ENCODE peak calls at places on chromosomes 5 and 9, in ten cellular contexts. One of them, this sample, is unnamed.

GRCh38 chr5:38162625-38163024 is 95.7 kb upstream of the EGFLAM start:
- DNase-seq in mucosa of descending colon: no peak
- DNase-seq in HFF-Myc: no peak
- DNase-seq in fibroblast of pulmonary artery: no peak
- DNase-seq in IMR-90: peak
- DNase-seq in K562: no peak
- DNase-seq in CD8-positive, alpha-beta T cell: no peak
- DNase-seq in epithelial cell of esophagus: no peak
- DNase-seq in left ventricle myocardium inferior: no peak
- DNase-seq in sigmoid colon: no peak
- DNase-seq in this sample: no peak

GRCh38 chr5:170520319-170520718 is 16.5 kb downstream of the KCNIP1 start:
- DNase-seq in left ventricle myocardium inferior: no peak
- DNase-seq in K562: no peak
- DNase-seq in sigmoid colon: no peak
- DNase-seq in CD8-positive, alpha-beta T cell: no peak
- DNase-seq in IMR-90: no peak
- DNase-seq in HFF-Myc: no peak
- DNase-seq in mucosa of descending colon: no peak
- DNase-seq in fibroblast of pulmonary artery: no peak
- DNase-seq in epithelial cell of esophagus: no peak
- DNase-seq in this sample: no peak

GRCh38 chr5:34835664-34836063 is 3.3 kb upstream of the TTC23L start:
- DNase-seq in mucosa of descending colon: no peak
- DNase-seq in IMR-90: no peak
- DNase-seq in CD8-positive, alpha-beta T cell: no peak
- DNase-seq in left ventricle myocardium inferior: no peak
- DNase-seq in sigmoid colon: no peak
- DNase-seq in fibroblast of pulmonary artery: no peak
- DNase-seq in HFF-Myc: no peak
- DNase-seq in K562: no peak
- DNase-seq in epithelial cell of esophagus: no peak
- DNase-seq in this sample: no peak

GRCh38 chr9:16871358-16872151 is 1.1 kb upstream of the BNC2 start:
- DNase-seq in fibroblast of pulmonary artery: peak
- DNase-seq in IMR-90: peak
- DNase-seq in mucosa of descending colon: peak
- DNase-seq in HFF-Myc: no peak
- DNase-seq in CD8-positive, alpha-beta T cell: no peak
- DNase-seq in epithelial cell of esophagus: peak
- DNase-seq in K562: no peak
- DNase-seq in sigmoid colon: peak
- DNase-seq in left ventricle myocardium inferior: peak
- DNase-seq in this sample: no peak

GRCh38 chr5:114237766-114238165 is 124.1 kb upstream of the KCNN2 start:
- DNase-seq in K562: no peak
- DNase-seq in IMR-90: peak
- DNase-seq in left ventricle myocardium inferior: no peak
- DNase-seq in mucosa of descending colon: no peak
- DNase-seq in epithelial cell of esophagus: peak
- DNase-seq in CD8-positive, alpha-beta T cell: no peak
- DNase-seq in fibroblast of pulmonary artery: peak
- DNase-seq in sigmoid colon: no peak
- DNase-seq in HFF-Myc: peak
- DNase-seq in this sample: no peak

GRCh38 chr9:129111143-129111761 is at the start of gene PTPA:
- DNase-seq in left ventricle myocardium inferior: peak
- DNase-seq in sigmoid colon: peak
- DNase-seq in CD8-positive, alpha-beta T cell: peak
- DNase-seq in mucosa of descending colon: peak
- DNase-seq in fibroblast of pulmonary artery: peak
- DNase-seq in K562: peak
- DNase-seq in IMR-90: peak
- DNase-seq in HFF-Myc: peak
- DNase-seq in epithelial cell of esophagus: peak
- DNase-seq in this sample: no peak

GRCh38 chr9:133980864-133981588 is 11.1 kb downstream of the VAV2 start:
- DNase-seq in CD8-positive, alpha-beta T cell: no peak
- DNase-seq in left ventricle myocardium inferior: peak
- DNase-seq in K562: no peak
- DNase-seq in fibroblast of pulmonary artery: no peak
- DNase-seq in sigmoid colon: peak
- DNase-seq in HFF-Myc: no peak
- DNase-seq in mucosa of descending colon: no peak
- DNase-seq in IMR-90: no peak
- DNase-seq in epithelial cell of esophagus: no peak
- DNase-seq in this sample: peak

GRCh38 chr5:9059920-9060691 is 485.8 kb downstream of the SEMA5A start:
- DNase-seq in HFF-Myc: peak
- DNase-seq in IMR-90: peak
- DNase-seq in epithelial cell of esophagus: peak
- DNase-seq in K562: no peak
- DNase-seq in left ventricle myocardium inferior: peak
- DNase-seq in mucosa of descending colon: no peak
- DNase-seq in fibroblast of pulmonary artery: peak
- DNase-seq in CD8-positive, alpha-beta T cell: no peak
- DNase-seq in sigmoid colon: no peak
- DNase-seq in this sample: no peak

GRCh38 chr9:126527109-126527825 is 86.5 kb upstream of the LMX1B start:
- DNase-seq in epithelial cell of esophagus: no peak
- DNase-seq in K562: no peak
- DNase-seq in left ventricle myocardium inferior: no peak
- DNase-seq in fibroblast of pulmonary artery: no peak
- DNase-seq in mucosa of descending colon: no peak
- DNase-seq in IMR-90: no peak
- DNase-seq in sigmoid colon: peak
- DNase-seq in CD8-positive, alpha-beta T cell: no peak
- DNase-seq in HFF-Myc: no peak
- DNase-seq in this sample: peak

DNA sequence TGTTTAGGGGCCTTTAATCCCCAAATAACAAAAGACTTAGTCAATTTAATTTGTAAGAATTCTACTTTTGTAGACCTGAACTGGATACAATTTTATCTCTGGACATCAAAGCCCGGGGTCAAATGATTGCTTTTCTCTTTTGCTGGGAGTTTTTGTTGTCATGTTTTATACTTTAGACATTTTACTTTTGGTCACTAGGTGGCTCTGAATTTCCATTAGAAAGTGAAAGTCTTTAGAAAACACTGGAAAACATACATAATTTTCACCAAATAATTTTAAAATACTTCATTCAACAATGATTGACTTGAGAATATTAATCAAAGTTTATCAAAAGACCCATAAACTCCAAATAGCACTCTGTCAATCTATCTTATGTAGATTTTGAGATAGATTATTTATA is 2.8 kb upstream of the PCA3 start:
- DNase-seq in epithelial cell of esophagus: no peak
- DNase-seq in left ventricle myocardium inferior: no peak
- DNase-seq in CD8-positive, alpha-beta T cell: no peak
- DNase-seq in fibroblast of pulmonary artery: peak
- DNase-seq in mucosa of descending colon: no peak
- DNase-seq in IMR-90: peak
- DNase-seq in HFF-Myc: no peak
- DNase-seq in sigmoid colon: no peak
- DNase-seq in K562: peak
- DNase-seq in this sample: no peak
- TF ChIP-seq CTCF in epithelial cell of esophagus: peak
- TF ChIP-seq CTCF in left ventricle myocardium inferior: peak
- TF ChIP-seq CTCF in CD8-positive, alpha-beta T cell: no peak
- TF ChIP-seq CTCF in fibroblast of pulmonary artery: peak
- TF ChIP-seq CTCF in mucosa of descending colon: no peak
- TF ChIP-seq CTCF in IMR-90: peak
- TF ChIP-seq CTCF in HFF-Myc: peak
- TF ChIP-seq CTCF in sigmoid colon: peak
- TF ChIP-seq CTCF in K562: peak
- TF ChIP-seq CTCF in this sample: peak

GRCh38 chr5:79200573-79201183 is 35.3 kb upstream of the JMY start:
- DNase-seq in fibroblast of pulmonary artery: peak
- DNase-seq in CD8-positive, alpha-beta T cell: peak
- DNase-seq in K562: peak
- DNase-seq in sigmoid colon: no peak
- DNase-seq in mucosa of descending colon: no peak
- DNase-seq in left ventricle myocardium inferior: no peak
- DNase-seq in IMR-90: peak
- DNase-seq in HFF-Myc: no peak
- DNase-seq in epithelial cell of esophagus: no peak
- DNase-seq in this sample: no peak
- TF ChIP-seq CTCF in fibroblast of pulmonary artery: peak
- TF ChIP-seq CTCF in CD8-positive, alpha-beta T cell: peak
- TF ChIP-seq CTCF in K562: peak
- TF ChIP-seq CTCF in sigmoid colon: peak
- TF ChIP-seq CTCF in mucosa of descending colon: no peak
- TF ChIP-seq CTCF in left ventricle myocardium inferior: peak
- TF ChIP-seq CTCF in IMR-90: peak
- TF ChIP-seq CTCF in HFF-Myc: peak
- TF ChIP-seq CTCF in epithelial cell of esophagus: peak
- TF ChIP-seq CTCF in this sample: peak

GRCh38 chr5:137203011-137203632 is 296.0 kb downstream of the SPOCK1 start:
- DNase-seq in left ventricle myocardium inferior: no peak
- DNase-seq in mucosa of descending colon: no peak
- DNase-seq in CD8-positive, alpha-beta T cell: no peak
- DNase-seq in IMR-90: no peak
- DNase-seq in K562: no peak
- DNase-seq in sigmoid colon: no peak
- DNase-seq in epithelial cell of esophagus: no peak
- DNase-seq in fibroblast of pulmonary artery: no peak
- DNase-seq in HFF-Myc: no peak
- DNase-seq in this sample: no peak

GRCh38 chr5:137199201-137199600 is 299.9 kb downstream of the SPOCK1 start:
- DNase-seq in left ventricle myocardium inferior: no peak
- DNase-seq in fibroblast of pulmonary artery: no peak
- DNase-seq in HFF-Myc: no peak
- DNase-seq in K562: no peak
- DNase-seq in mucosa of descending colon: no peak
- DNase-seq in sigmoid colon: no peak
- DNase-seq in CD8-positive, alpha-beta T cell: no peak
- DNase-seq in IMR-90: peak
- DNase-seq in epithelial cell of esophagus: no peak
- DNase-seq in this sample: no peak

GRCh38 chr5:137200906-137201305 is 298.2 kb downstream of the SPOCK1 start:
- DNase-seq in CD8-positive, alpha-beta T cell: no peak
- DNase-seq in sigmoid colon: no peak
- DNase-seq in IMR-90: no peak
- DNase-seq in fibroblast of pulmonary artery: no peak
- DNase-seq in HFF-Myc: no peak
- DNase-seq in K562: no peak
- DNase-seq in mucosa of descending colon: no peak
- DNase-seq in left ventricle myocardium inferior: no peak
- DNase-seq in epithelial cell of esophagus: no peak
- DNase-seq in this sample: no peak

GRCh38 chr5:137199966-137200365 is 299.2 kb downstream of the SPOCK1 start:
- DNase-seq in CD8-positive, alpha-beta T cell: no peak
- DNase-seq in IMR-90: peak
- DNase-seq in HFF-Myc: no peak
- DNase-seq in left ventricle myocardium inferior: no peak
- DNase-seq in sigmoid colon: no peak
- DNase-seq in epithelial cell of esophagus: peak
- DNase-seq in mucosa of descending colon: no peak
- DNase-seq in K562: no peak
- DNase-seq in fibroblast of pulmonary artery: peak
- DNase-seq in this sample: no peak

GRCh38 chr5:137201876-137202275 is 297.2 kb downstream of the SPOCK1 start:
- DNase-seq in CD8-positive, alpha-beta T cell: no peak
- DNase-seq in epithelial cell of esophagus: peak
- DNase-seq in sigmoid colon: peak
- DNase-seq in K562: no peak
- DNase-seq in mucosa of descending colon: no peak
- DNase-seq in left ventricle myocardium inferior: no peak
- DNase-seq in fibroblast of pulmonary artery: peak
- DNase-seq in IMR-90: peak
- DNase-seq in HFF-Myc: no peak
- DNase-seq in this sample: no peak
- TF ChIP-seq CTCF in CD8-positive, alpha-beta T cell: no peak
- TF ChIP-seq CTCF in epithelial cell of esophagus: peak
- TF ChIP-seq CTCF in sigmoid colon: no peak
- TF ChIP-seq CTCF in K562: no peak
- TF ChIP-seq CTCF in mucosa of descending colon: no peak
- TF ChIP-seq CTCF in left ventricle myocardium inferior: no peak
- TF ChIP-seq CTCF in fibroblast of pulmonary artery: peak
- TF ChIP-seq CTCF in IMR-90: peak
- TF ChIP-seq CTCF in HFF-Myc: peak
- TF ChIP-seq CTCF in this sample: peak

DNA sequence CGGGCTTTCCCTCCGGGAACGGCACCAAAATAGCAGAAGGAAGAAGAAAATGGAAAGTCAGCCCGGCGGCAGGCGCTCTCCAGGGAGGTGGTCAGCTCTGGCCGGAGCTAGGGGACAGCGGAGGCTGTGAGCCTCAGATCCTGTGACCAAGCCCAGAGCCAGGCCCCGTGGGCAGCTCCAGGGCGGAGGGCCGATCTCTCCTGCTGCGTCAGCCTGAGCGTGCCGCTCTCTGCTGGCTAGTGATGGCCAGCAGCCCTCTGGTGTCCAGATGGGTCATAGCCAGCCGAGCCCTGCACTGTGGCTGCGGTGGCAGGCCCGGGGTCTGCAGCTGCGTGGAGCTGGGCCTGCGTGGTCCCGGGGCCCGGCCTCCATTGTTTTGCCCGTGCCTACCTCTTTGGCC is 16.9 kb upstream of the NRARP start:
- DNase-seq in K562: peak
- DNase-seq in epithelial cell of esophagus: no peak
- DNase-seq in sigmoid colon: peak
- DNase-seq in CD8-positive, alpha-beta T cell: no peak
- DNase-seq in left ventricle myocardium inferior: peak
- DNase-seq in mucosa of descending colon: peak
- DNase-seq in fibroblast of pulmonary artery: no peak
- DNase-seq in HFF-Myc: no peak
- DNase-seq in IMR-90: peak
- DNase-seq in this sample: no peak
- TF ChIP-seq CTCF in K562: peak
- TF ChIP-seq CTCF in epithelial cell of esophagus: no peak
- TF ChIP-seq CTCF in sigmoid colon: no peak
- TF ChIP-seq CTCF in CD8-positive, alpha-beta T cell: no peak
- TF ChIP-seq CTCF in left ventricle myocardium inferior: peak
- TF ChIP-seq CTCF in mucosa of descending colon: no peak
- TF ChIP-seq CTCF in fibroblast of pulmonary artery: no peak
- TF ChIP-seq CTCF in HFF-Myc: peak
- TF ChIP-seq CTCF in IMR-90: peak
- TF ChIP-seq CTCF in this sample: peak

GRCh38 chr5:157993201-157993600 is 134.3 kb upstream of the CLINT1 start:
- DNase-seq in fibroblast of pulmonary artery: no peak
- DNase-seq in sigmoid colon: no peak
- DNase-seq in epithelial cell of esophagus: no peak
- DNase-seq in CD8-positive, alpha-beta T cell: no peak
- DNase-seq in left ventricle myocardium inferior: no peak
- DNase-seq in mucosa of descending colon: no peak
- DNase-seq in IMR-90: no peak
- DNase-seq in K562: no peak
- DNase-seq in HFF-Myc: no peak
- DNase-seq in this sample: no peak
- TF ChIP-seq CTCF in fibroblast of pulmonary artery: no peak
- TF ChIP-seq CTCF in sigmoid colon: no peak
- TF ChIP-seq CTCF in epithelial cell of esophagus: no peak
- TF ChIP-seq CTCF in CD8-positive, alpha-beta T cell: no peak
- TF ChIP-seq CTCF in left ventricle myocardium inferior: no peak
- TF ChIP-seq CTCF in mucosa of descending colon: no peak
- TF ChIP-seq CTCF in IMR-90: no peak
- TF ChIP-seq CTCF in K562: no peak
- TF ChIP-seq CTCF in HFF-Myc: no peak
- TF ChIP-seq CTCF in this sample: no peak